ENCODE peak calls at places on chromosomes 4 and X, in seven cellular contexts. I, N, H, R, W, X and O are unnamed samples.

GRCh38 chr4:152316969-152317368 is 218.9 kb downstream of the FBXW7 start:
- DNase-seq in I (no peak), N (no peak), H (no peak), R (no peak), W (peak; percentile 18), X (no peak), O (no peak)

GRCh38 chr4:40525811-40526598 is 103.7 kb downstream of the RBM47 start:
- DNase-seq in I (peak; percentile 40), N (peak; percentile 48), H (peak; percentile 39), R (no peak), W (peak; percentile 81), X (no peak), O (no peak)

GRCh38 chr4:188971125-188971524 is 831.9 kb downstream of the TRIML1 start:
- DNase-seq in I (no peak), N (no peak), H (no peak), R (no peak), W (peak; percentile 12), X (no peak), O (no peak)

GRCh38 chr4:107989162-107989536 is 540 bp upstream of the HADH start:
- DNase-seq in I (no peak), N (no peak), H (no peak), R (no peak), W (no peak), X (no peak), O (no peak)

GRCh38 chr4:11720292-11720691 is 291.6 kb upstream of the HS3ST1 start:
- DNase-seq in I (no peak), N (peak; percentile 2), H (no peak), R (no peak), W (no peak), X (no peak), O (no peak)

GRCh38 chrX:24364326-24364725 is 3.9 kb downstream of the SUPT20HL1 start:
- DNase-seq in I (no peak), N (no peak), H (no peak), R (no peak), W (no peak), X (no peak), O (no peak)

GRCh38 chr4:57499786-57500185 is 389.6 kb upstream of the IGFBP7 start:
- DNase-seq in I (no peak), N (no peak), H (no peak), R (no peak), W (no peak), X (no peak), O (no peak)

GRCh38 chr4:128285085-128286023 is 2.3 kb downstream of the PGRMC2 start:
- DNase-seq in I (no peak), N (no peak), H (no peak), R (no peak), W (no peak), X (no peak), O (no peak)

GRCh38 chr4:164485169-164485568 is 268.8 kb upstream of the SMIM31 start:
- DNase-seq in I (no peak), N (no peak), H (no peak), R (no peak), W (no peak), X (no peak), O (no peak)

GRCh38 chrX:153648358-153649177 is 1.6 kb downstream of the DUSP9 start:
- DNase-seq in I (peak; percentile 6), N (no peak), H (no peak), R (peak; percentile 18), W (no peak), X (no peak), O (peak; percentile 40)

GRCh38 chrX:17038681-17039161 is 92.3 kb downstream of the REPS2 start:
- DNase-seq in I (peak; percentile 74), N (no peak), H (no peak), R (no peak), W (no peak), X (peak; percentile 60), O (no peak)
- H3K27ac ChIP-seq in I (peak overlapping the region; percentile 57), N (no peak overlapping the region), H (no peak overlapping the region), R (no peak overlapping the region), W (no peak overlapping the region), X (peak overlapping the region; percentile 52), O (no peak overlapping the region)

DNA sequence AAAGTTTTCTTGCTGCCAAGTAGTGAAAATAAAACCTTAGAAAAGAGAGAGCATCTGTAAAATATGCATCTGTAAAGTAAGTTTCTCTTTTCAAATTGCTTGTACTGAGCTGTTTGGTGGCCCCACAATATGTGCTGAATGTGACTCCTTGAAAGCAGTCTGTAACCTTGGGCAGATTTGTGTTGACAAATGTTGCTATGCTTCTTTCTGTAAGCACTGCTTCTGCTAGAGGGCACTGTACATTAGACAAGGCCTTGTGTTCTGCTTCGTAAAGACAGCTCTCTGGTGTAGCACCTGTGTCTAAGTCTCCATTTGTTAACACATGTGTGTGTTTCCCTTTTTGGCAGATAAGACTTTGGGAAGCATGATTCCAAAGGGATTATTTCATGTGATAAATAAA is 56.6 kb upstream of the NRK start:
- DNase-seq in I (no peak), N (no peak), H (no peak), R (no peak), W (no peak), X (no peak), O (no peak)
- TF ChIP-seq POLR2A in I (no peak), N (no peak), H (no peak), R (no peak), W (no peak), X (no peak), O (no peak)

GRCh38 chr4:48879561-48880442 is 26.8 kb downstream of the OCIAD2 start:
- DNase-seq in I (no peak), N (no peak), H (no peak), R (no peak), W (no peak), X (no peak), O (no peak)

DNA sequence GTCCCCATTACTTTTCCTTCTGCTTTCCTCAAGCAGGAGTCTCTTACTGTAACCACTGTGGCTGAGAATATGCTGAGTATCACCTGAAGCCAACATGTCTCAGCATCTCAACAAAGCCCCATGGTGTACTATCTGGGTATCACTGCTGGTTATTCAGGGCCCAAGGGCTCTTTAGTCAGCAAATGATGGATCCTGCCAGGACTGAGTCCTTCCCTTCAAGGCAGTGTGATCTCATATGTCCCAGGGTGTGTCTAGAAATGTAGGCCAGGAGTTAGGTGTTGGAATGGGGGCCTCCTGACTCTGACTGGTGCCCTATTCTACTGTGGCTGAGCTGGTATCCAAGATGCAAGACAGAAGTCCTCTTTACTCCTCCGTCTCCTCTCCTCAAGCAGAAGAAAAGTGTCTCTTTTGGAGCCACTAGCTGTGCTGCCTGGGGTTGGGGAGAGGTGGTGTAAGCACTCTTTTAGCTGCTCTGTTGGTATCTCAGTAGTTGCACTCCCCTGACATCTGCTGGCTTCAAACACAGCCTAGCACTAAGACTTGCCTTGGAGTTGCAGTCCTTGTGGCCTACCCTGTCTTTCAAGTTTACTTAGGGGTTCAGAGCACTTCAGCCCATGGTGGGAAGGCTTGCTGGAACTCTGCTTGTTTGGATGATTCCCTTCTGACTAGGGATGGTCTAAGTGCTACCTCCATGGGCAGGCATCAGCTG is 28.6 kb downstream of the OCIAD2 start:
- DNase-seq in I (no peak), N (no peak), H (no peak), R (no peak), W (no peak), X (no peak), O (no peak)
- H3K27ac ChIP-seq in I (no peak overlapping the region), N (no peak overlapping the region), H (no peak overlapping the region), R (no peak overlapping the region), W (no peak overlapping the region), X (no peak overlapping the region), O (peak overlapping the region; percentile 18)

GRCh38 chrX:135521405-135522131 is 1.1 kb downstream of the INTS6L start:
- DNase-seq in I (peak; percentile 88), N (peak; percentile 41), H (peak; percentile 82), R (peak; percentile 88), W (peak; percentile 80), X (peak; percentile 85), O (peak; percentile 85)
- TF ChIP-seq POLR2A in I (peak; percentile 49), N (peak; percentile 10), H (no peak), R (peak; percentile 31), W (no peak), X (peak; percentile 38), O (no peak)

DNA sequence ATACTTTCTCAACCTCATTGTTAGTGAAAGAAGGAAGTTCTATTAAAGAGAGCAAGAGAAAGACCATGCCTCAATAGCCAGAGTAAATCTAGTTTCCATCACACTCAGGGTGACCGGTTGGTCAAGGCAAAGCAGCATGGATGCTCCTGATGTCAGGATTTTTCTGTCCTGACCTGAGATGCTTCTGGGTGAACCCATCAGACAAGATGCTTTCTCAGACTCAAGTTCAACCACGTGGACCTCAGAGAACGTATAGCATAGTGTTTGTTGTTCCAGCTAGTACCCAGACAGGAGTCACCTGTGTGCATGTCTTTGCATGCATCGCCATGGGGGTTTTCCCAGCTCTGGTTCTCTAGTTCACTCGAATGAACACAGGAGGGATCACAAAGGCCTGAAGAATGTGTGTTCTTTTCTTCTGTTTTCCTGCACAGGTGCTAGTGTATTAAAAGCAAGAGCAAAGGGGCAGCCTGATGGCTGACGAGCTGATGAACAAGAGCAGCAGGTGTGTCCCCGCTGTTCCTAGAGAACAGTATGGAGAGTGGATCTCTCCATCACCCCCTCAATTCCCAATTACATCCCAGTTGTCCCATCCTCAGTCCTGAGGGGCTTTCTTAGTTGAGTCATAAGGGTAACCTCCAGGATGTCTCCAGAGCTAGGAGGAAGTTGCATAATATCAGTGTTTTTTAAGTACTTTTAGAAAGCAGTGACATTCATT is 110.5 kb upstream of the ENPP6 start:
- DNase-seq in I (no peak), N (no peak), H (peak; percentile 50), R (no peak), W (peak; percentile 50), X (no peak), O (no peak)
- H3K27ac ChIP-seq in I (no peak overlapping the region), N (no peak overlapping the region), H (peak overlapping the region; percentile 89), R (no peak overlapping the region), W (peak overlapping the region; percentile 86), X (no peak overlapping the region), O (peak overlapping the region; percentile 81)